ENCODE peak calls at places on chromosome 7, in eight cellular contexts. One of them, this sample, is unnamed.

GRCh38 chr7:16999541-17000266 is 117.9 kb upstream of the AGR3 start:
- DNase-seq in cardiac fibroblast: no peak
- DNase-seq in H9: no peak
- DNase-seq in HFFc6: no peak
- DNase-seq in lower lobe of right lung: no peak
- DNase-seq in SK-N-SH: no peak
- DNase-seq in gastrocnemius medialis: no peak
- DNase-seq in GM13977: no peak
- DNase-seq in this sample: no peak

GRCh38 chr7:78751253-78751652 is 702.2 kb downstream of the MAGI2 start:
- DNase-seq in cardiac fibroblast: no peak
- DNase-seq in H9: no peak
- DNase-seq in HFFc6: peak
- DNase-seq in lower lobe of right lung: no peak
- DNase-seq in SK-N-SH: no peak
- DNase-seq in gastrocnemius medialis: no peak
- DNase-seq in GM13977: no peak
- DNase-seq in this sample: no peak

GRCh38 chr7:156021476-156021875 is 209.2 kb upstream of the SHH start:
- DNase-seq in cardiac fibroblast: no peak
- DNase-seq in H9: no peak
- DNase-seq in HFFc6: no peak
- DNase-seq in lower lobe of right lung: no peak
- DNase-seq in SK-N-SH: no peak
- DNase-seq in gastrocnemius medialis: no peak
- DNase-seq in GM13977: no peak
- DNase-seq in this sample: no peak

GRCh38 chr7:149854611-149855367 is 16.6 kb downstream of the ZNF862 start:
- DNase-seq in cardiac fibroblast: peak
- DNase-seq in H9: peak
- DNase-seq in HFFc6: peak
- DNase-seq in lower lobe of right lung: peak
- DNase-seq in SK-N-SH: peak
- DNase-seq in gastrocnemius medialis: no peak
- DNase-seq in GM13977: no peak
- DNase-seq in this sample: no peak

GRCh38 chr7:110090113-110090820 is 1000.7 kb upstream of the LRRN3 start:
- DNase-seq in cardiac fibroblast: peak
- DNase-seq in H9: no peak
- DNase-seq in HFFc6: peak
- DNase-seq in lower lobe of right lung: no peak
- DNase-seq in SK-N-SH: no peak
- DNase-seq in gastrocnemius medialis: no peak
- DNase-seq in GM13977: peak
- DNase-seq in this sample: peak

GRCh38 chr7:1401011-1401410 is 58.3 kb downstream of the MICALL2 start:
- DNase-seq in cardiac fibroblast: no peak
- DNase-seq in H9: no peak
- DNase-seq in HFFc6: no peak
- DNase-seq in lower lobe of right lung: no peak
- DNase-seq in SK-N-SH: no peak
- DNase-seq in gastrocnemius medialis: no peak
- DNase-seq in GM13977: no peak
- DNase-seq in this sample: no peak

GRCh38 chr7:1979591-1980560 is 252.9 kb downstream of the MAD1L1 start:
- DNase-seq in cardiac fibroblast: no peak
- DNase-seq in H9: peak
- DNase-seq in HFFc6: no peak
- DNase-seq in lower lobe of right lung: peak
- DNase-seq in SK-N-SH: no peak
- DNase-seq in gastrocnemius medialis: no peak
- DNase-seq in GM13977: peak
- DNase-seq in this sample: no peak

GRCh38 chr7:31023877-31024276 is 28.2 kb upstream of the ADCYAP1R1 start:
- DNase-seq in cardiac fibroblast: no peak
- DNase-seq in H9: no peak
- DNase-seq in HFFc6: no peak
- DNase-seq in lower lobe of right lung: no peak
- DNase-seq in SK-N-SH: no peak
- DNase-seq in gastrocnemius medialis: no peak
- DNase-seq in GM13977: no peak
- DNase-seq in this sample: no peak

GRCh38 chr7:34752929-34753328 is 94.9 kb downstream of the NPSR1 start:
- DNase-seq in cardiac fibroblast: no peak
- DNase-seq in H9: no peak
- DNase-seq in HFFc6: no peak
- DNase-seq in lower lobe of right lung: no peak
- DNase-seq in SK-N-SH: no peak
- DNase-seq in gastrocnemius medialis: no peak
- DNase-seq in GM13977: no peak
- DNase-seq in this sample: no peak

GRCh38 chr7:31890198-31890597 is 180.0 kb downstream of the PDE1C start:
- DNase-seq in cardiac fibroblast: no peak
- DNase-seq in H9: no peak
- DNase-seq in HFFc6: no peak
- DNase-seq in lower lobe of right lung: no peak
- DNase-seq in SK-N-SH: no peak
- DNase-seq in gastrocnemius medialis: peak
- DNase-seq in GM13977: no peak
- DNase-seq in this sample: no peak

GRCh38 chr7:138001529-138002095 is at the start of gene CREB3L2:
- DNase-seq in cardiac fibroblast: peak
- DNase-seq in H9: peak
- DNase-seq in HFFc6: peak
- DNase-seq in lower lobe of right lung: peak
- DNase-seq in SK-N-SH: peak
- DNase-seq in gastrocnemius medialis: peak
- DNase-seq in GM13977: no peak
- DNase-seq in this sample: peak

GRCh38 chr7:102943425-102944169 is 30.8 kb downstream of the LRRC17 start:
- DNase-seq in cardiac fibroblast: no peak
- DNase-seq in H9: no peak
- DNase-seq in HFFc6: no peak
- DNase-seq in lower lobe of right lung: no peak
- DNase-seq in SK-N-SH: no peak
- DNase-seq in gastrocnemius medialis: no peak
- DNase-seq in GM13977: no peak
- DNase-seq in this sample: no peak

GRCh38 chr7:83655951-83656556 is 7.1 kb upstream of the SEMA3E start:
- DNase-seq in cardiac fibroblast: peak
- DNase-seq in H9: no peak
- DNase-seq in HFFc6: peak
- DNase-seq in lower lobe of right lung: no peak
- DNase-seq in SK-N-SH: peak
- DNase-seq in gastrocnemius medialis: no peak
- DNase-seq in GM13977: peak
- DNase-seq in this sample: peak

GRCh38 chr7:21941570-21942224 is 4.0 kb downstream of the CDCA7L start:
- DNase-seq in cardiac fibroblast: peak
- DNase-seq in H9: no peak
- DNase-seq in HFFc6: peak
- DNase-seq in lower lobe of right lung: no peak
- DNase-seq in SK-N-SH: peak
- DNase-seq in gastrocnemius medialis: no peak
- DNase-seq in GM13977: peak
- DNase-seq in this sample: no peak

GRCh38 chr7:112414855-112415490 is 35.3 kb upstream of the IFRD1 start:
- DNase-seq in cardiac fibroblast: peak
- DNase-seq in H9: no peak
- DNase-seq in HFFc6: peak
- DNase-seq in lower lobe of right lung: no peak
- DNase-seq in SK-N-SH: peak
- DNase-seq in gastrocnemius medialis: no peak
- DNase-seq in GM13977: no peak
- DNase-seq in this sample: peak

GRCh38 chr7:101450064-101450463 is 87.4 kb downstream of the COL26A1 start:
- DNase-seq in cardiac fibroblast: no peak
- DNase-seq in H9: no peak
- DNase-seq in HFFc6: no peak
- DNase-seq in lower lobe of right lung: no peak
- DNase-seq in SK-N-SH: no peak
- DNase-seq in gastrocnemius medialis: no peak
- DNase-seq in GM13977: no peak
- DNase-seq in this sample: no peak

GRCh38 chr7:28169166-28169713 is 11.4 kb downstream of the JAZF1 start:
- DNase-seq in cardiac fibroblast: no peak
- DNase-seq in H9: no peak
- DNase-seq in HFFc6: no peak
- DNase-seq in lower lobe of right lung: no peak
- DNase-seq in SK-N-SH: no peak
- DNase-seq in gastrocnemius medialis: no peak
- DNase-seq in GM13977: no peak
- DNase-seq in this sample: no peak

GRCh38 chr7:135156290-135156689 is 8.4 kb downstream of the TMEM140 start:
- DNase-seq in cardiac fibroblast: no peak
- DNase-seq in H9: no peak
- DNase-seq in HFFc6: no peak
- DNase-seq in lower lobe of right lung: no peak
- DNase-seq in SK-N-SH: no peak
- DNase-seq in gastrocnemius medialis: no peak
- DNase-seq in GM13977: no peak
- DNase-seq in this sample: no peak

GRCh38 chr7:114209968-114210367 is 204.6 kb upstream of the FOXP2 start:
- DNase-seq in cardiac fibroblast: no peak
- DNase-seq in H9: no peak
- DNase-seq in HFFc6: no peak
- DNase-seq in lower lobe of right lung: no peak
- DNase-seq in SK-N-SH: no peak
- DNase-seq in gastrocnemius medialis: no peak
- DNase-seq in GM13977: no peak
- DNase-seq in this sample: no peak

GRCh38 chr7:131976411-131976810 is 420.0 kb upstream of the PODXL start:
- DNase-seq in cardiac fibroblast: no peak
- DNase-seq in H9: no peak
- DNase-seq in HFFc6: no peak
- DNase-seq in lower lobe of right lung: no peak
- DNase-seq in SK-N-SH: no peak
- DNase-seq in gastrocnemius medialis: no peak
- DNase-seq in GM13977: no peak
- DNase-seq in this sample: no peak
- TF ChIP-seq CTCF in cardiac fibroblast: no peak
- TF ChIP-seq CTCF in H9: no peak
- TF ChIP-seq CTCF in HFFc6: no peak
- TF ChIP-seq CTCF in lower lobe of right lung: no peak
- TF ChIP-seq CTCF in SK-N-SH: no peak
- TF ChIP-seq CTCF in gastrocnemius medialis: no peak
- TF ChIP-seq CTCF in GM13977: no peak
- TF ChIP-seq CTCF in this sample: no peak

DNA sequence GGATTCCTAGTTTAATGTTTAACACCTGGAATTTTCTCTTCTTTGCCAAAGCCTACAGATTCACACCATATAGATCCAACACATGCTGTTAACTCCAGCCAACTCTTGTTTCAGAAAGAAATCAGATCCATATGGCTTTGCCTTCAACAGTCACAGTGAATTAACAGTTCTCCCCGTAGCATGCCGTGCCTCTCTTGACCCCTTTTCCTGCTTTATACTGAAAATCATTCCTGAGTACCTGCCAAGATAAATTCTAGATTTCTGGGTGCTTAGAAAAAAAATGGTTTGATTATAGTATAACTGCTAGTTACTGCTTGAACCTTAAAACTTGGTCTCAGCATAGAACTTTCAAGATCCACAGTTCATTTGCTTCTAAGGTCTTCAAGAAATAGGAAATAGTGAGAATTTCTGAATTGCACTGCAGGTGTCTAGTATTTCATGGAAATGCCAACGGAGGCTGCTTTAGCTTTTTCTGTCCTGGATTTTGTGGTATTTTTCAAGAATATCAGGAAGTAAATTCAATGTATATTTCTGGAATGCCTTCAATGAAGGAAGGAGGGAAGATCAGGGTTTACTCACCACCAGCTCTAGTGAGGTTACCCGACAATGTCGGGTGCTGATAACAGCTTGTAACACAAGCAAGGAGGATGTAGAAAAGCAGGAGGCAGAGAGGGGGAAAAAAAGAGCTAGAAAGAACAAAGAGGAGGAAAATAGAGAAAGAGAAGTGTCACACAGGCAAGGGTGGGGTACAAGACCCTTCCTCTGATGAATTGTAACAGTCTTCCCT is 6.6 kb downstream of the AASS start:
- DNase-seq in cardiac fibroblast: peak
- DNase-seq in H9: no peak
- DNase-seq in HFFc6: no peak
- DNase-seq in lower lobe of right lung: no peak
- DNase-seq in SK-N-SH: no peak
- DNase-seq in gastrocnemius medialis: no peak
- DNase-seq in GM13977: no peak
- DNase-seq in this sample: no peak
- TF ChIP-seq CTCF in cardiac fibroblast: no peak
- TF ChIP-seq CTCF in H9: no peak
- TF ChIP-seq CTCF in HFFc6: no peak
- TF ChIP-seq CTCF in lower lobe of right lung: no peak
- TF ChIP-seq CTCF in SK-N-SH: no peak
- TF ChIP-seq CTCF in gastrocnemius medialis: no peak
- TF ChIP-seq CTCF in GM13977: no peak
- TF ChIP-seq CTCF in this sample: no peak

GRCh38 chr7:105013283-105013817 is 655 bp upstream of the KMT2E start:
- DNase-seq in cardiac fibroblast: peak
- DNase-seq in H9: peak
- DNase-seq in HFFc6: peak
- DNase-seq in lower lobe of right lung: peak
- DNase-seq in SK-N-SH: peak
- DNase-seq in gastrocnemius medialis: peak
- DNase-seq in GM13977: peak
- DNase-seq in this sample: peak
- TF ChIP-seq CTCF in cardiac fibroblast: peak
- TF ChIP-seq CTCF in H9: peak
- TF ChIP-seq CTCF in HFFc6: peak
- TF ChIP-seq CTCF in lower lobe of right lung: peak
- TF ChIP-seq CTCF in SK-N-SH: peak
- TF ChIP-seq CTCF in gastrocnemius medialis: peak
- TF ChIP-seq CTCF in GM13977: peak
- TF ChIP-seq CTCF in this sample: peak

GRCh38 chr7:127794135-127794534 is 142.1 kb downstream of the SND1 start:
- DNase-seq in cardiac fibroblast: no peak
- DNase-seq in H9: no peak
- DNase-seq in HFFc6: no peak
- DNase-seq in lower lobe of right lung: no peak
- DNase-seq in SK-N-SH: no peak
- DNase-seq in gastrocnemius medialis: no peak
- DNase-seq in GM13977: no peak
- DNase-seq in this sample: no peak

GRCh38 chr7:127791790-127792189 is 139.8 kb downstream of the SND1 start:
- DNase-seq in cardiac fibroblast: peak
- DNase-seq in H9: no peak
- DNase-seq in HFFc6: peak
- DNase-seq in lower lobe of right lung: no peak
- DNase-seq in SK-N-SH: no peak
- DNase-seq in gastrocnemius medialis: no peak
- DNase-seq in GM13977: no peak
- DNase-seq in this sample: no peak

GRCh38 chr7:127793582-127793981 is 141.6 kb downstream of the SND1 start:
- DNase-seq in cardiac fibroblast: no peak
- DNase-seq in H9: no peak
- DNase-seq in HFFc6: no peak
- DNase-seq in lower lobe of right lung: no peak
- DNase-seq in SK-N-SH: no peak
- DNase-seq in gastrocnemius medialis: no peak
- DNase-seq in GM13977: no peak
- DNase-seq in this sample: no peak

GRCh38 chr7:127794551-127794950 is 142.6 kb downstream of the SND1 start:
- DNase-seq in cardiac fibroblast: peak
- DNase-seq in H9: no peak
- DNase-seq in HFFc6: no peak
- DNase-seq in lower lobe of right lung: no peak
- DNase-seq in SK-N-SH: no peak
- DNase-seq in gastrocnemius medialis: no peak
- DNase-seq in GM13977: no peak
- DNase-seq in this sample: no peak

GRCh38 chr7:127792528-127793342 is 140.7 kb downstream of the SND1 start:
- DNase-seq in cardiac fibroblast: no peak
- DNase-seq in H9: peak
- DNase-seq in HFFc6: no peak
- DNase-seq in lower lobe of right lung: no peak
- DNase-seq in SK-N-SH: no peak
- DNase-seq in gastrocnemius medialis: no peak
- DNase-seq in GM13977: no peak
- DNase-seq in this sample: peak
- TF ChIP-seq CTCF in cardiac fibroblast: peak
- TF ChIP-seq CTCF in H9: peak
- TF ChIP-seq CTCF in HFFc6: peak
- TF ChIP-seq CTCF in lower lobe of right lung: peak
- TF ChIP-seq CTCF in SK-N-SH: peak
- TF ChIP-seq CTCF in gastrocnemius medialis: no peak
- TF ChIP-seq CTCF in GM13977: peak
- TF ChIP-seq CTCF in this sample: peak